ENCODE peak calls at places on chromosomes 4 and X, in four cellular contexts. C is hippocampal formation, G is GM23248, B is germinal center. F is an unnamed sample.

GRCh38 chr4:158297866-158298265 is 87.6 kb downstream of the TMEM144 start:
- DNase-seq in C (no peak), G (no peak), B (no peak), F (no peak)

GRCh38 chr4:98447648-98448047 is 186.5 kb downstream of the RAP1GDS1 start:
- DNase-seq in C (no peak), G (no peak), B (no peak), F (no peak)

GRCh38 chr4:125316781-125317525 is 2.2 kb downstream of the FAT4 start:
- DNase-seq in C (no peak), G (peak), B (no peak), F (peak)

GRCh38 chr4:17981063-17981462 is 40.5 kb downstream of the LCORL start:
- DNase-seq in C (no peak), G (peak), B (no peak), F (peak)

GRCh38 chrX:25873196-25873595 is 264.9 kb upstream of the MAGEB18 start:
- DNase-seq in C (no peak), G (no peak), B (no peak), F (peak)

GRCh38 chr4:133921280-133922195 is 280.1 kb downstream of the PABPC4L start:
- DNase-seq in C (no peak), G (peak), B (no peak), F (peak)

GRCh38 chr4:88908003-88908402 is 149.0 kb downstream of the FAM13A start:
- DNase-seq in C (no peak), G (peak), B (no peak), F (peak)

GRCh38 chr4:3411676-3412075 is 30.1 kb upstream of the HGFAC start:
- DNase-seq in C (no peak), G (no peak), B (no peak), F (no peak)

GRCh38 chr4:184126800-184127199 is 90.9 kb downstream of the ENPP6 start:
- DNase-seq in C (no peak), G (no peak), B (no peak), F (no peak)

GRCh38 chrX:50704987-50705386 is 109.0 kb downstream of the SHROOM4 start:
- DNase-seq in C (no peak), G (peak), B (no peak), F (peak)

GRCh38 chrX:119399772-119400101 is 601 bp downstream of the SLC25A43 start:
- DNase-seq in C (no peak), G (peak), B (no peak), F (peak)

GRCh38 chr4:144579411-144580020 is 66.4 kb upstream of the HHIP start:
- DNase-seq in C (no peak), G (peak), B (no peak), F (peak)

GRCh38 chrX:110087485-110088356 is 84.8 kb downstream of the TMEM164 start:
- DNase-seq in C (no peak), G (peak), B (no peak), F (peak)

GRCh38 chrX:150688911-150689451 is 4.2 kb upstream of the MTMR1 start:
- DNase-seq in C (no peak), G (peak), B (no peak), F (peak)

GRCh38 chr4:73068496-73069337 is 799 bp downstream of the COX18 start:
- DNase-seq in C (no peak), G (peak), B (peak), F (peak)

GRCh38 chr4:105061136-105061696 is 85.5 kb upstream of the TET2 start:
- DNase-seq in C (peak), G (no peak), B (peak), F (peak)

F was measured in fibroblast of mammary gland.